ENCODE peak calls at places on chromosomes 5 and 9, in six cellular contexts. Y is CD4-positive, alpha-beta T cell; K is AML-193; F is KBM-7; R is neural crest cell; C is activated gamma-delta T cell treated with Interleukin-2 at 50 U/mL for 16 hours. Q is an unnamed sample.

GRCh38 chr9:88567870-88568269 is 32.9 kb downstream of the NXNL2 start:
- DNase-seq in Y (no peak), K (no peak), R (no peak), C (no peak), F (no peak), Q (no peak)

GRCh38 chr5:74252033-74252430 is 388.5 kb downstream of the ENC1 start:
- DNase-seq in F (no peak), K (no peak), C (no peak), Y (no peak), R (no peak), Q (no peak)

GRCh38 chr5:161507591-161507990 is 38.9 kb downstream of the GABRB2 start:
- DNase-seq in R (no peak), C (no peak), F (no peak), Y (no peak), K (no peak), Q (no peak)

GRCh38 chr9:131715906-131716305 is 24.0 kb downstream of the RAPGEF1 start:
- DNase-seq in R (no peak), Y (no peak), C (no peak), K (no peak), F (no peak), Q (no peak)

GRCh38 chr9:136248951-136249880 is 3.6 kb upstream of the QSOX2 start:
- DNase-seq in K (no peak), Y (no peak), R (no peak), F (no peak), C (no peak), Q (no peak)

GRCh38 chr5:158209219-158209908 is 350.4 kb upstream of the CLINT1 start:
- DNase-seq in F (no peak), R (no peak), K (no peak), C (no peak), Y (no peak), Q (no peak)

GRCh38 chr5:142192799-142193428 is 84.3 kb downstream of the NDFIP1 start:
- DNase-seq in K (no peak), C (no peak), F (no peak), Y (no peak), R (no peak), Q (no peak)

GRCh38 chr5:161382702-161383101 is 163.8 kb downstream of the GABRB2 start:
- DNase-seq in F (no peak), K (no peak), Y (no peak), C (no peak), R (no peak), Q (no peak)

GRCh38 chr9:20361656-20362570 is 260.4 kb downstream of the MLLT3 start:
- DNase-seq in Y (no peak), C (no peak), R (no peak), F (no peak), K (no peak), Q (no peak)

GRCh38 chr9:123678038-123678877 is 251.7 kb downstream of the DENND1A start:
- DNase-seq in C (no peak), R (no peak), F (no peak), Y (no peak), K (no peak), Q (no peak)

GRCh38 chr5:7762267-7762666 is 88.7 kb downstream of the CFAP90 start:
- DNase-seq in K (no peak), F (no peak), Y (no peak), R (no peak), C (no peak), Q (no peak)

GRCh38 chr9:70403618-70404025 is 10.8 kb downstream of the KLF9 start:
- DNase-seq in C (no peak), F (no peak), R (no peak), K (no peak), Y (no peak), Q (no peak)

Q was measured in suprapubic skin.